ENCODE peak calls at places on chromosomes 12 and 14, in six cellular contexts. C is GM23248, W is hepatocyte, D is HCT116, M is neural progenitor cell, T is MM.1S. G is an unnamed sample.

GRCh38 chr12:90510948-90511347 is 444.0 kb downstream of the CCER1 start:
- DNase-seq in C (peak; percentile 71), W (no peak), D (no peak), M (no peak), T (no peak), G (no peak)

GRCh38 chr14:71687115-71687836 is 245.0 kb upstream of the RGS6 start:
- DNase-seq in C (peak; percentile 48), W (no peak), D (no peak), M (no peak), T (no peak), G (no peak)

GRCh38 chr14:73591690-73592448 is at the start of gene ACOT4:
- DNase-seq in C (peak; percentile 46), W (peak; percentile 63), D (no peak), M (peak; percentile 50), T (no peak), G (peak; percentile 73)

GRCh38 chr12:75389061-75389460 is 1.8 kb upstream of the GLIPR1L2 start:
- DNase-seq in C (peak; percentile 75), W (no peak), D (peak; percentile 78), M (no peak), T (no peak), G (no peak)

GRCh38 chr12:56518570-56518969 is 3.0 kb upstream of the RBMS2 start:
- DNase-seq in C (peak; percentile 77), W (no peak), D (no peak), M (no peak), T (no peak), G (no peak)

GRCh38 chr12:49507139-49507538 is 31.7 kb upstream of the KCNH3 start:
- DNase-seq in C (peak; percentile 79), W (no peak), D (peak; percentile 76), M (no peak), T (no peak), G (no peak)

GRCh38 chr12:90342081-90342480 is 612.9 kb downstream of the CCER1 start:
- DNase-seq in C (no peak), W (no peak), D (no peak), M (no peak), T (no peak), G (no peak)

GRCh38 chr12:101563197-101563596 is 31.6 kb upstream of the MYBPC1 start:
- DNase-seq in C (no peak), W (no peak), D (no peak), M (no peak), T (no peak), G (no peak)

GRCh38 chr14:33925209-33925608 is 25.7 kb downstream of the EGLN3 start:
- DNase-seq in C (no peak), W (no peak), D (no peak), M (no peak), T (no peak), G (no peak)

GRCh38 chr12:113724703-113725556 is 241.2 kb downstream of the RBM19 start:
- DNase-seq in C (no peak), W (no peak), D (no peak), M (no peak), T (no peak), G (no peak)

GRCh38 chr12:5379737-5380496 is 52.0 kb upstream of the NTF3 start:
- DNase-seq in C (no peak), W (peak; percentile 24), D (peak; percentile 60), M (no peak), T (no peak), G (no peak)

GRCh38 chr14:45258073-45258472 is 5.1 kb upstream of the MIS18BP1 start:
- DNase-seq in C (peak; percentile 15), W (no peak), D (no peak), M (no peak), T (no peak), G (no peak)

GRCh38 chr14:52318829-52319604 is 4.9 kb downstream of the PTGER2 start:
- DNase-seq in C (peak; percentile 41), W (no peak), D (no peak), M (no peak), T (no peak), G (no peak)

GRCh38 chr12:127176804-127177203 is 1090.2 kb upstream of the TMEM132C start:
- DNase-seq in C (no peak), W (no peak), D (no peak), M (no peak), T (no peak), G (peak; percentile 3)

GRCh38 chr14:42140831-42141279 is 534.2 kb downstream of the LRFN5 start:
- DNase-seq in C (peak; percentile 86), W (no peak), D (no peak), M (no peak), T (no peak), G (no peak)

GRCh38 chr14:64762044-64763034 is 58.1 kb downstream of the PLEKHG3 start:
- DNase-seq in C (peak; percentile 86), W (peak; percentile 95), D (peak; percentile 51), M (peak; percentile 53), T (no peak), G (no peak)

GRCh38 chr12:27305673-27306504 is 26.7 kb upstream of the BMAL2 start:
- DNase-seq in C (peak; percentile 68), W (peak; percentile 52), D (peak; percentile 27), M (peak; percentile 36), T (peak; percentile 60), G (peak; percentile 63)

GRCh38 chr12:88516811-88517210 is 63.5 kb downstream of the KITLG start:
- DNase-seq in C (no peak), W (no peak), D (no peak), M (no peak), T (no peak), G (no peak)

GRCh38 chr14:69129264-69129880 is 23.5 kb downstream of the DCAF5 start:
- DNase-seq in C (peak; percentile 92), W (peak; percentile 92), D (peak; percentile 52), M (peak; percentile 91), T (peak; percentile 53), G (peak; percentile 93)

GRCh38 chr12:45726594-45727300 is 2.8 kb upstream of the ARID2 start:
- DNase-seq in C (peak; percentile 78), W (peak; percentile 60), D (no peak), M (peak; percentile 59), T (peak; percentile 28), G (peak; percentile 43)

GRCh38 chr12:45407967-45408743 is 192.3 kb downstream of the ANO6 start:
- DNase-seq in C (no peak), W (no peak), D (no peak), M (no peak), T (no peak), G (no peak)

GRCh38 chr12:31724597-31724996 is 4.2 kb downstream of the AMN1 start:
- DNase-seq in C (no peak), W (no peak), D (no peak), M (peak; percentile 24), T (no peak), G (no peak)
- H3K27ac ChIP-seq in C (no peak overlapping the region), W (no peak overlapping the region), D (no peak overlapping the region), M (no peak overlapping the region), T (no peak overlapping the region), G (no peak overlapping the region)

DNA sequence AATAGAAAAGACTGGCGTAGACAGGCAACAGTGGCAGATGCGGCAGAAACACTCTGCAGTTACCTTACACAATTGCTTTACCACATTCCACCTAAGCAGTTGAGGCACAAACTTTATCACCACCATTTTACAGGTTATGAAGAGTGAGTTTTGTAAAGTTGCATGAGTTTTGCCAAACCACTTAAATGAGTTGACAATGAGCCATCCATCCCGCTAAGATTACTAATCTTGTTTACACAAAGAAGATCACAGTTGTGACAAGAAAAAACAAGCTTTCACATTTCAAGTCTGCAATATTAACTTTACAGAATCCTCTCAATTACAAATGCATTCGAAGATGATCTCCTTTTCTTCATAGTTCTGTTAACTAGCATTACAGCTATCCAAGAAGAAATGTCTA is 1.8 kb downstream of the TMCC3 start:
- DNase-seq in C (peak; percentile 44), W (no peak), D (no peak), M (no peak), T (no peak), G (no peak)
- TF ChIP-seq EZH2phosphoT487 in C (no peak), W (no peak), D (no peak), M (no peak), T (no peak), G (no peak)

DNA sequence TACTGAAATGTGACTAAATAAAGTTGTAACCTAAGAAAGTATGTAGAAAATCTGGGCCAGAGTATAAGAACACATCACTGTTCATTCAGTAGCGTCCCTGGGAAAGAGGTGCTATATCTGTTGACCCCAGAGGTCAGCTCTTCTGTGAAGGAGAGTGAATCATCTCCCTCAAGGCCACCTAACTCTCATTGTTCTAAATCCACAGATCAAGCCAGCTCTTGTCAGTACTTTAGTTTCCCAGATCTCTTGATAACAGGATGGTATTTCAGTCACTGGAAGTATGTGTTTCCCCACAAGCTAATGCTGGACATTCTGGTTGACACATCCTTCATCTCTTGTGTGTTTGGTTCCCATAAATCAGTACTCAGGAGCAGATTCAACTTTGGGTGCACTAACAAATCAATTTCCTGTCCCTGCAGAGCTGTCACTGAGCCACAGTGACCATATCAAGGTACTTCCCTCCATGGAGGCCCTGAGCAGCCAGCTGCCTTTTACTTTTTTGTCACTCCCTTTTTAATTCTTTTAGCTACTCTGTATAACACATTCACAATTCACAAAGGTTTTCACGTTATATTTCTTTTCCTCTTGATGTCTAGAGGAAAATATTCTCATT is 7.8 kb downstream of the KRT1 start:
- DNase-seq in C (no peak), W (no peak), D (peak; percentile 27), M (no peak), T (no peak), G (no peak)
- H3K27ac ChIP-seq in C (no peak overlapping the region), W (no peak overlapping the region), D (no peak overlapping the region), M (no peak overlapping the region), T (no peak overlapping the region), G (no peak overlapping the region)

GRCh38 chr12:53827306-53827705 is 75.5 kb upstream of the CISTR start:
- DNase-seq in C (no peak), W (no peak), D (no peak), M (no peak), T (no peak), G (no peak)
- TF ChIP-seq EZH2phosphoT487 in C (no peak), W (no peak), D (no peak), M (no peak), T (no peak), G (no peak)

GRCh38 chr14:91906374-91906773 is 39.0 kb upstream of the TC2N start:
- DNase-seq in C (no peak), W (no peak), D (no peak), M (no peak), T (no peak), G (no peak)
- H3K27ac ChIP-seq in C (no peak overlapping the region), W (no peak overlapping the region), D (no peak overlapping the region), M (no peak overlapping the region), T (no peak overlapping the region), G (no peak overlapping the region)

DNA sequence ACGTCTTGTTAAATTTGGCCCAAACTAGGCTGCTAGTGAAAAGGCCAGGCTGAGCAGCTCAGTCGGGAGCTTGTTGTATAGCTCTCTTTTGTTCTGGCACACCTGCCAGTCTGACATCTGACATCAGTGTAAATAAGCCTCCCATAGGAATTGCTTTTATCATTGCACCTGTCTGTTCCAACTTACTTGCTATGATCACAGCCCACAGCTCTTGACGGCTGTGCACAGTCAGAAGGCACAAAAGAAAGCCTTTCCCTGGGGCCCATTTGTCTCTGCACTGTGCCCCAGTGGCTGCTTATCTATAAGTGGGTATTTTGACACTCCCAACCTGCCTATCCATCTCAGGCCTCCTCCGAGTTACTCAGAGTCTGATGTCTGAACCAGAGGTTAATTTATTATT is 324.5 kb downstream of the NUAK1 start:
- DNase-seq in C (no peak), W (no peak), D (no peak), M (peak; percentile 66), T (no peak), G (no peak)
- TF ChIP-seq EZH2phosphoT487 in C (no peak), W (no peak), D (no peak), M (no peak), T (no peak), G (no peak)

G was measured in GM23338.